ENCODE peak calls at places on chromosomes 7 and 10, in four cellular contexts. C is transverse colon, G is GM23248, U is left lung. D is an unnamed sample.

GRCh38 chr7:129257168-129257567 is 32.3 kb downstream of the AHCYL2 start:
- DNase-seq in C (no peak), G (no peak), U (no peak), D (no peak)

GRCh38 chr7:23662124-23662982 is 17.6 kb upstream of the FAM221A start:
- DNase-seq in C (no peak), G (no peak), U (no peak), D (no peak)

GRCh38 chr10:98308602-98309365 is 40.8 kb upstream of the LOXL4 start:
- DNase-seq in C (no peak), U (no peak), G (no peak), D (no peak)

GRCh38 chr7:130393095-130393494 is 12.8 kb downstream of the CPA1 start:
- DNase-seq in U (no peak), C (no peak), G (peak), D (no peak)

GRCh38 chr10:1183033-1183396 is 126.8 kb downstream of the WDR37 start:
- DNase-seq in C (no peak), G (no peak), U (peak), D (no peak)

GRCh38 chr10:133280391-133281059 is 3.9 kb upstream of the ADAM8 start:
- DNase-seq in G (no peak), C (no peak), U (no peak), D (no peak)

GRCh38 chr10:57982091-57982490 is 285.6 kb downstream of the IPMK start:
- DNase-seq in U (no peak), G (no peak), C (no peak), D (no peak)

GRCh38 chr7:17663056-17663675 is 277.1 kb downstream of the SNX13 start:
- DNase-seq in C (no peak), G (peak), U (no peak), D (no peak)

GRCh38 chr10:84302223-84302622 is 26.2 kb upstream of the CCSER2 start:
- DNase-seq in G (no peak), U (no peak), C (no peak), D (no peak)

GRCh38 chr10:114874827-114875541 is 53.4 kb downstream of the FHIP2A start:
- DNase-seq in C (no peak), U (peak), G (peak), D (no peak)

GRCh38 chr7:39294022-39294421 is 272.2 kb upstream of the YAE1 start:
- DNase-seq in U (no peak), G (no peak), C (no peak), D (no peak)

GRCh38 chr10:76643465-76643864 is 994.1 kb downstream of the KCNMA1 start:
- DNase-seq in G (no peak), C (peak), U (no peak), D (no peak)

GRCh38 chr10:88538038-88538437 is 45.1 kb downstream of the RNLS start:
- DNase-seq in C (no peak), U (no peak), G (peak), D (no peak)

GRCh38 chr7:147852833-147853232 is 737.7 kb upstream of the C7orf33 start:
- DNase-seq in G (no peak), C (no peak), U (no peak), D (no peak)

GRCh38 chr10:30373596-30374327 is 24.7 kb upstream of the MTPAP start:
- DNase-seq in C (no peak), U (no peak), G (no peak), D (no peak)

GRCh38 chr10:11434323-11434722 is 177.1 kb downstream of the USP6NL start:
- DNase-seq in G (no peak), U (no peak), C (no peak), D (no peak)

GRCh38 chr7:8161398-8161828 is 100.6 kb downstream of the ICA1 start:
- DNase-seq in U (no peak), C (no peak), G (no peak), D (no peak)

GRCh38 chr7:77327067-77327931 is 88.8 kb downstream of the GSAP start:
- DNase-seq in U (peak), C (peak), G (peak), D (no peak)
- H3K4me3 ChIP-seq in U (no peak), C (no peak), G (no peak), D (no peak)

GRCh38 chr10:107914450-107915276 is 750.2 kb upstream of the SORCS1 start:
- DNase-seq in C (peak), U (no peak), G (peak), D (no peak)
- H3K4me3 ChIP-seq in C (peak), U (peak), G (peak), D (no peak)

DNA sequence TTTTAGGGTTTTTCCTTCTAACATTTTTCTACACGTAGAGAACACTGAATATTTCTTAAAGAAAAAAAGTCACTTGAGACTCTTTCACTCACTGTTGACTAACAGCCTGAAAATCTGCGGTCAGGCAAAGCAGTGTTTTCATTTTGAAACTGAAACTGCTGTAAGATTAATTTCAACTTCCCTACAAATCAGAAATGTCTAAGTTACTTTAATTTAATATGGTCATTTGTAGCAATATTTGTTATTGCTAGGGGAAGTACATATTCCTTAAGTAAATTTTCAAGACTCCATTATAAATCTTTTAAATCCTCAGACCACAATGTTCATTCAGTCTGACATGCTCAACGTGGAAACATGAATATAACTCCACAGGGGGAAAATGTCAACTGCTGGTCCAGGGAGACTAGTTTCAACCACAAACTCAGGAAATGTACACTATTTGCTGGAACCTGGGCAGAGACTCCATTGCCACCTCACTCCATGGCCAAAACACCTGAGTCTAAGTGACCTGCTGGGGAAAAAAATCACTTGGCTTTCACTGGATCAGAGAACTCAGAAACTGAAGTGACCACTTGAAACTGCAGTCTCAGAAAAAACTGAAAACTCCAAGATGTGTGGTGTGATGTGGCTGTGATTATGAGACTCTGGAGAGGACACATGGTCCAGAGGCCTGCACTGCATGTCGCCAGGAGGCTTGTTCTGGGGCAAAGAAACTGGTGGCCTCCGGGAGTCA is 161.2 kb downstream of the TAX1BP1 start:
- DNase-seq in G (peak), C (no peak), U (no peak), D (no peak)
- H3K4me3 ChIP-seq in G (peak), C (no peak), U (peak), D (no peak)

GRCh38 chr10:62979921-62980320 is 153.2 kb upstream of the NRBF2 start:
- DNase-seq in C (no peak), U (no peak), G (no peak), D (no peak)
- H3K4me3 ChIP-seq in C (no peak), U (no peak), G (no peak), D (no peak)

DNA sequence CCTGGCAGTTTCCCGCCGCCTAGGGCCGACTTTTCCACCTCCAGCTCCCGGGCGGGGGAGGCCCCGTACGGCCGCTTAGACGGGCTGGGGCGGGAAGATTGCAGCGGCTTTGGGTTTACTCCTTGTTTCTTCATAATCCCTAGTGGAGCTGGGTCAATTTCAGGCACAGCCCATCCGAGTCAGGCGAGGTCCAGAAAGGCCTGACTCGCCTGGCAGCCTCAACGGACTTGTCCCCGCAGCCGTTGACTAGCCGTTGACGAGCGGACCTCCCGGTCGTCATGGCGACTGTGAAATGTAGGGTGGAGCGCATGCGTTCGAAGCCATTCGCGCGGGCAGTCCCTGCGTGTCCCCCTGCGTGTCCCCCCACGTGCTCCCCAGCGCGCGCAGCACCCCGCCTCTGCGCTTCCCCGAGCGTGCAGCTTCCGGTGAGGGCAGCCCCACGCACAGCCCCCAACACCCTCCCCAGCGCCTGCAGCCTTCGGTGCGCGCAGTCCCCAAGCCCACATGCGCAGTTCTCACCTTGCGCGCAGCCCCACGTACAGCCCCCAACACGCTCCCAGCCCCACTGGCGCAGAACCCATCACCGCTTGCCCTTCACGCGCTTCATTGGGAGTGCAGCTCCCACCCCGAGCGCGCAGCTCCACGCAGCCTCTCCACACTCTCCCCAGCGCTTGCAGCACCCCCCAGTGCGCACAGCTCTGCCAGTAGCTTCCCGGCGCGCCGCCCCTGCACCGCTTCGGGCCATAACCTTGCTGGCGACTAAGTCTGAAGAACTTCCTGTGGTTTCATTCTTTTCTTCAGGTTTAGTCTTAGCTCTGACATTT is 67.8 kb downstream of the TBX20 start:
- DNase-seq in C (no peak), G (peak), U (peak), D (no peak)
- H3K4me3 ChIP-seq in C (no peak), G (peak), U (peak), D (peak)

GRCh38 chr7:150514748-150515222 is at the start of gene GIMAP7:
- DNase-seq in C (peak), G (no peak), U (no peak), D (no peak)
- H3K4me3 ChIP-seq in C (no peak), G (no peak), U (peak), D (no peak)